ENCODE peak calls at places on chromosomes 11 and 22, in six cellular contexts. L is right lobe of liver, R is epithelial cell of esophagus, P is EH, H is GM23338, T is NB4. S is an unnamed sample.

GRCh38 chr11:43547411-43547718 is 133.2 kb upstream of the HSD17B12 start:
- DNase-seq in L (no peak), R (no peak), P (no peak), H (peak), T (no peak), S (no peak)

GRCh38 chr11:75919525-75919924 is 104.5 kb downstream of the UVRAG start:
- DNase-seq in L (no peak), R (no peak), P (no peak), H (no peak), T (peak), S (no peak)

GRCh38 chr11:39442177-39442576 is 2017.3 kb downstream of the LRRC4C start:
- DNase-seq in L (no peak), R (no peak), P (no peak), H (no peak), T (no peak), S (no peak)

GRCh38 chr11:64523456-64524187 is 67.4 kb upstream of the SLC22A12 start:
- DNase-seq in L (no peak), R (no peak), P (no peak), H (no peak), T (no peak), S (no peak)

GRCh38 chr11:31412946-31413345 is 43.3 kb downstream of the DNAJC24 start:
- DNase-seq in L (no peak), R (peak), P (peak), H (no peak), T (no peak), S (peak)

GRCh38 chr11:46414899-46415298 is 23.3 kb upstream of the CHRM4 start:
- DNase-seq in L (no peak), R (no peak), P (no peak), H (no peak), T (no peak), S (no peak)

GRCh38 chr22:37162221-37163095 is 12.7 kb upstream of the IL2RB start:
- DNase-seq in L (no peak), R (no peak), P (no peak), H (no peak), T (no peak), S (no peak)

GRCh38 chr11:11899401-11899800 is 57.6 kb downstream of the USP47 start:
- DNase-seq in L (no peak), R (peak), P (no peak), H (peak), T (no peak), S (peak)

GRCh38 chr22:43275545-43275981 is 67.6 kb downstream of the SCUBE1 start:
- DNase-seq in L (no peak), R (peak), P (peak), H (peak), T (peak), S (peak)